ENCODE peak calls at places on chromosomes 1 and 21, in nine cellular contexts. O is neural progenitor cell; Y is ovary; U is lower lobe of right lung; K is thyroid gland; B is Panc1; N is right atrium auricular region; C is CD8-positive, alpha-beta T cell; F is uterus. I is an unnamed sample.

GRCh38 chr1:198492872-198493271 is 47.6 kb downstream of the ATP6V1G3 start:
- DNase-seq in O (no peak), Y (no peak), U (no peak), K (no peak), B (no peak), N (no peak), C (no peak), F (no peak), I (no peak)

GRCh38 chr1:110339040-110339426 is at the start of gene RBM15:
- DNase-seq in O (peak; percentile 100), Y (peak; percentile 97), U (peak; percentile 98), K (peak; percentile 99), B (peak; percentile 100), N (peak; percentile 100), C (peak; percentile 92), F (peak; percentile 99), I (peak; percentile 95)

GRCh38 chr1:229696385-229696784 is 70.3 kb downstream of the URB2 start:
- DNase-seq in O (no peak), Y (no peak), U (no peak), K (no peak), B (no peak), N (no peak), C (no peak), F (no peak), I (no peak)

GRCh38 chr1:33130297-33130696 is 49.3 kb downstream of the AZIN2 start:
- DNase-seq in O (no peak), Y (no peak), U (no peak), K (no peak), B (no peak), N (no peak), C (no peak), F (no peak), I (no peak)

GRCh38 chr1:230210326-230210978 is 143.4 kb downstream of the GALNT2 start:
- DNase-seq in O (no peak), Y (no peak), U (no peak), K (no peak), B (no peak), N (no peak), C (no peak), F (no peak), I (no peak)

GRCh38 chr1:37403166-37403565 is 71.2 kb upstream of the ZC3H12A start:
- DNase-seq in O (no peak), Y (no peak), U (no peak), K (no peak), B (no peak), N (no peak), C (no peak), F (no peak), I (no peak)

GRCh38 chr1:156623946-156624813 is 5.0 kb downstream of the HAPLN2 start:
- DNase-seq in O (peak; percentile 89), Y (no peak), U (peak; percentile 53), K (peak; percentile 25), B (no peak), N (no peak), C (no peak), F (peak; percentile 63), I (peak; percentile 25)

GRCh38 chr1:63148825-63149645 is 173.3 kb upstream of the FOXD3 start:
- DNase-seq in O (peak; percentile 72), Y (no peak), U (no peak), K (peak; percentile 51), B (peak; percentile 15), N (no peak), C (no peak), F (no peak), I (no peak)

GRCh38 chr21:15362458-15362857 is 297.7 kb upstream of the NRIP1 start:
- DNase-seq in O (no peak), Y (no peak), U (no peak), K (no peak), B (no peak), N (no peak), C (no peak), F (no peak), I (no peak)

GRCh38 chr1:4973341-4973740 is 318.9 kb downstream of the AJAP1 start:
- DNase-seq in O (no peak), Y (no peak), U (no peak), K (no peak), B (no peak), N (no peak), C (no peak), F (no peak), I (no peak)

GRCh38 chr1:244302889-244303609 is 148.7 kb downstream of the ADSS2 start:
- DNase-seq in O (no peak), Y (peak; percentile 54), U (peak; percentile 70), K (peak; percentile 77), B (peak; percentile 39), N (no peak), C (no peak), F (no peak), I (no peak)

GRCh38 chr1:109657970-109658369 is 2.1 kb downstream of the GSTM4 start:
- DNase-seq in O (no peak), Y (no peak), U (no peak), K (no peak), B (no peak), N (peak; percentile 28), C (no peak), F (no peak), I (no peak)

GRCh38 chr21:32728455-32729237 is 833 bp upstream of the SYNJ1 start:
- DNase-seq in O (no peak), Y (no peak), U (no peak), K (no peak), B (no peak), N (no peak), C (no peak), F (no peak), I (no peak)

GRCh38 chr21:35002879-35003722 is 46.0 kb downstream of the RUNX1 start:
- DNase-seq in O (no peak), Y (no peak), U (no peak), K (no peak), B (no peak), N (no peak), C (no peak), F (no peak), I (no peak)

GRCh38 chr1:203367051-203367450 is 16.1 kb upstream of the FMOD start:
- DNase-seq in O (no peak), Y (no peak), U (no peak), K (no peak), B (no peak), N (no peak), C (no peak), F (no peak), I (no peak)

GRCh38 chr1:225653463-225654276 is 747 bp upstream of the ENAH start:
- DNase-seq in O (peak; percentile 76), Y (peak; percentile 83), U (peak; percentile 69), K (peak; percentile 64), B (no peak), N (peak; percentile 90), C (no peak), F (peak; percentile 88), I (peak; percentile 18)

DNA sequence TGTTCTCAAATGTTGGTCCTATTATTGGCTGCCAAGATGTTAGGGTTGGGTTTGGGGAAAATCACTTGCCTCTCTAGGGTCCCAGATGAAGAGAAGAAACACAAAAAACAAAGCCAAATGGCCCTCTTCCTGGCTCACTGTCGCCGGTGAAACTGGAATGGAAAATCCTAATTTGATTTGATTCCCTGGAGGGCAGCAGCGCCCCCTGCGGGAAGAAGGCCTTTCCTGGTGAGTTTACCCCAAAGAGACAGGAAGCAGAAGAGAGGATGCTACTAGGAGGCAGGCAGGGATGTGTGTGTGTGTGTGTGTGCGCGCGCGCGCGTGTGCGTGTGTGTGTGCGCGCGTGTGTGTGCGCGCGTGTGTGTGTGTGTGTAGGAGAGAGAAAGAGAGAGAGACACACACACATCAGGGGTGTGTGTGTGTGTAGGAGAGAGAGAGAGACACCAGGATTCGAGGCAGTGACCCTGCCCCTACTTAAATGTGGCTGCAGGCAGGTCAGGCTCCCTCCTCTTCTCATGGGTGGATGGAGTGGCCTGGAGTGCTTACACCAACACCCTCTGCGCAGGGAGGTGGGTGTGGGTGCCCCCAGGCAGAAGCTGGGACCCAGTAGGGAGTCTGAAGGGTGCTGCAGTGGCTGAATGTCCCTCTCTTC is 3.1 kb upstream of the SELENON start:
- DNase-seq in O (peak; percentile 91), Y (peak; percentile 90), U (peak; percentile 89), K (peak; percentile 87), B (peak; percentile 43), N (peak; percentile 92), C (peak; percentile 64), F (peak; percentile 84), I (peak; percentile 87)
- H3K4me1 ChIP-seq in O (peaks cover 18% of the 10 kb centered on the region), Y (peaks cover 5% of the 10 kb centered on the region), U (peaks cover 48% of the 10 kb centered on the region), K (peaks cover 17% of the 10 kb centered on the region), B (peaks cover 5% of the 10 kb centered on the region), N (no peaks in the 10 kb centered on the region), C (peaks cover 52% of the 10 kb centered on the region), F (no peaks in the 10 kb centered on the region), I (peaks cover 32% of the 10 kb centered on the region)

DNA sequence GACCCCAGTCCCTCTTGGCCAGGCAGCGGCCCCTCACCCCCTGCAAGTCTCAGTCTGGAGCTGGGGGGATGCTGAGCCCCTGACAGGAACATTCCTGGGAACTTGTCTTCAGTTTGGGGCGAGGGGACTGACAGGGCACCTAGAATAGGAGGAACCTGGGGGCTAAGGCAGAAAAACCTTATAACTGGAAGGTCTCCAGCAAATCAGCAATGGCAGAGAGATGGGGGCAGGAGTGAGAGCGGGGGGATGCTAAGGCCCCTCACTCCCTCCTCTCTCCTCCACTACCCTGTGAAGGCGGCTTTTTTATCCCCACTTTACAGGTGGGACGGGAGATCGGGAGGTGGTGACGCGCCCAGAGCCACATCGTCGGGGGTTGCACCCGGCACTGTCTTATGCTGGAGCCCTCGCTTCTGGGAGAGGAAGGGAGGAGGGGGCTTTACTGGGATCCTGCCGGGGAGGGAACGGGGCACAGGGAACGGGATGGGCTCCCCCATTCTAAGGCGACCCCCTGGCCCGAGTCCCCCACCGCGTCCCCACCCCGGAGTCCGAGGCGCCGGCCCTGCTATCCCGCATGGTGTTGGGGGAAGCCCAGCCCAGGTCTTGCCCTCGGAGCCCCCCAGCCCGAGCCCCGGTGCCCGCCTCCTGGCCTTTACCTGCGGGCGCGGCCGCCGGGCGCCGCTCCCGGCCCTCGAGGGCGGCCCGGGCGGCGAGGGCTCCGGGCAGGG is 456 bp downstream of the COL8A2 start:
- DNase-seq in O (no peak), Y (no peak), U (no peak), K (no peak), B (no peak), N (no peak), C (no peak), F (no peak), I (no peak)
- H3K4me3 ChIP-seq in O (peak overlapping the region; percentile 32), Y (peak overlapping the region; percentile 35), U (peak overlapping the region; percentile 50), K (no peak overlapping the region), B (peak overlapping the region; percentile 17), N (peak overlapping the region; percentile 46), C (no peak overlapping the region), F (peak overlapping the region; percentile 46), I (no peak overlapping the region)

GRCh38 chr1:184626076-184627011 is 128.3 kb downstream of the EDEM3 start:
- DNase-seq in O (no peak), Y (no peak), U (no peak), K (no peak), B (no peak), N (no peak), C (no peak), F (no peak), I (no peak)
- H3K4me1 ChIP-seq in O (peaks cover 15% of the 10 kb centered on the region), Y (peaks cover 13% of the 10 kb centered on the region), U (peaks cover 26% of the 10 kb centered on the region), K (peaks cover 20% of the 10 kb centered on the region), B (no peaks in the 10 kb centered on the region), N (no peaks in the 10 kb centered on the region), C (no peaks in the 10 kb centered on the region), F (no peaks in the 10 kb centered on the region), I (no peaks in the 10 kb centered on the region)

DNA sequence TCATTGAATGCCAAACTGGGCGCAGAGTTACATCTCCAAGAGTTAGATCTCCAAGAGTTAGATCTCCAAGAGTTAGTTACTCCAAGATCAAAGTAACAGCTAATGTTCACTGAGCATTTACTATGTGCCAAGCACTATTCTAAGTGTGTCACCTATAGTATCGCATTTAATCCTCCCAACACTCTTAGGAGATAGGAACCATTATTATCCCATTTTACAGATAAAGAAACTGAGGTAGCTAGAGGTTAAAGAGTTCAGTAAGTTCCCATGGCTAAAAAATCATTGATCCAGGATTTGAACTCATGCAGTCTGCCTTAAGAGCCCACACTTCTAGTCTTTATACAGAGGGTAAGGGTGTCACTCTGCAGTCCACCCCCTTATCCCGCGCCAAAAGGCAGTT is 1.5 kb upstream of the NAV1 start:
- DNase-seq in O (no peak), Y (no peak), U (no peak), K (no peak), B (no peak), N (no peak), C (no peak), F (no peak), I (no peak)
- H3K4me3 ChIP-seq in O (no peak overlapping the region), Y (no peak overlapping the region), U (no peak overlapping the region), K (no peak overlapping the region), B (no peak overlapping the region), N (no peak overlapping the region), C (no peak overlapping the region), F (no peak overlapping the region), I (no peak overlapping the region)